ENCODE peak calls at places on chromosomes 11 and 22, in eight cellular contexts. Z, Y, P, M, B, V, A and J are unnamed samples.

GRCh38 chr11:78809931-78810481 is 235.3 kb upstream of the NARS2 start:
- DNase-seq in B (no peak), M (no peak), P (no peak), A (no peak), Z (no peak), Y (peak; percentile 52), V (no peak), J (no peak)

GRCh38 chr11:131912127-131912526 is 541.7 kb downstream of the NTM start:
- DNase-seq in M (no peak), A (no peak), Y (no peak), V (no peak), P (no peak), B (no peak), Z (no peak), J (no peak)

GRCh38 chr11:31958086-31958735 is 132.7 kb upstream of the RCN1 start:
- DNase-seq in A (no peak), B (peak; percentile 72), Z (peak; percentile 60), P (peak; percentile 15), M (peak; percentile 56), Y (no peak), V (no peak), J (peak; percentile 17)

GRCh38 chr22:19817561-19818263 is 37.0 kb downstream of the GNB1L start:
- DNase-seq in B (peak; percentile 39), Z (no peak), P (no peak), Y (no peak), A (no peak), M (no peak), V (peak; percentile 28), J (no peak)

GRCh38 chr11:71566081-71566620 is 788 bp downstream of the KRTAP5-10 start:
- DNase-seq in Z (no peak), P (no peak), B (no peak), A (no peak), V (no peak), M (no peak), Y (no peak), J (no peak)

GRCh38 chr11:69425895-69426544 is 55.4 kb upstream of the LINC01488 start:
- DNase-seq in B (no peak), Y (no peak), P (no peak), M (no peak), A (no peak), Z (no peak), V (no peak), J (no peak)

GRCh38 chr11:128174465-128175101 is 412.8 kb downstream of the ETS1 start:
- DNase-seq in Z (peak; percentile 54), M (peak; percentile 92), A (no peak), V (no peak), P (no peak), Y (no peak), B (no peak), J (peak; percentile 64)

GRCh38 chr11:93630037-93630436 is 31.4 kb upstream of the CEP295 start:
- DNase-seq in V (no peak), Y (no peak), A (no peak), P (no peak), Z (no peak), B (no peak), M (no peak), J (no peak)

GRCh38 chr11:121762820-121763219 is 310.1 kb upstream of the SORL1-AS1 start:
- DNase-seq in Y (no peak), Z (peak; percentile 21), A (no peak), M (peak; percentile 43), V (no peak), B (peak; percentile 50), P (no peak), J (no peak)

GRCh38 chr22:22037229-22037628 is 54.6 kb upstream of the TOP3B start:
- DNase-seq in B (no peak), A (no peak), M (no peak), Z (no peak), P (no peak), Y (no peak), V (no peak), J (no peak)

GRCh38 chr22:35868938-35869337 is 151.3 kb downstream of the APOL5 start:
- DNase-seq in P (no peak), B (no peak), V (no peak), A (no peak), Z (no peak), Y (no peak), M (peak; percentile 38), J (no peak)

GRCh38 chr11:129320485-129320884 is 55.2 kb upstream of the BARX2 start:
- DNase-seq in B (no peak), A (no peak), M (no peak), Y (no peak), V (no peak), P (no peak), Z (no peak), J (no peak)

GRCh38 chr11:2507945-2508749 is 63.3 kb downstream of the KCNQ1 start:
- DNase-seq in V (no peak), Z (no peak), B (no peak), P (no peak), M (no peak), Y (no peak), A (peak; percentile 46), J (no peak)

GRCh38 chr11:112100457-112100856 is 13.8 kb downstream of the SDHD start:
- DNase-seq in P (no peak), B (no peak), Z (no peak), A (no peak), V (no peak), M (peak; percentile 29), Y (no peak), J (no peak)

GRCh38 chr11:44572884-44573283 is 7.4 kb downstream of the CD82 start:
- DNase-seq in Y (no peak), P (no peak), Z (no peak), V (no peak), A (no peak), B (peak; percentile 35), M (no peak), J (no peak)

GRCh38 chr11:1749787-1750351 is 526 bp downstream of the IFITM10 start:
- DNase-seq in Y (peak; percentile 41), P (no peak), A (no peak), V (no peak), M (peak; percentile 75), Z (no peak), B (no peak), J (peak; percentile 96)

GRCh38 chr11:2862395-2862949 is 23.1 kb downstream of the CDKN1C start:
- DNase-seq in P (no peak), M (no peak), V (no peak), Z (no peak), B (no peak), A (no peak), Y (no peak), J (no peak)

GRCh38 chr22:31056986-31057599 is 24.0 kb upstream of the SMTN start:
- DNase-seq in V (no peak), M (no peak), B (no peak), P (no peak), Z (no peak), A (no peak), Y (no peak), J (no peak)

GRCh38 chr22:41285441-41285819 is 557 bp downstream of the RANGAP1 start:
- DNase-seq in Y (peak; percentile 50), Z (peak; percentile 51), A (peak; percentile 73), B (peak; percentile 77), M (peak; percentile 96), P (peak; percentile 48), V (no peak), J (peak; percentile 72)

GRCh38 chr11:112172362-112172994 is 2.8 kb upstream of the BCO2 start:
- DNase-seq in A (no peak), M (peak; percentile 48), V (no peak), P (no peak), Y (no peak), Z (no peak), B (no peak), J (no peak)

GRCh38 chr22:44304354-44304753 is 8.4 kb downstream of the SHISAL1 start:
- DNase-seq in V (no peak), M (peak; percentile 41), P (no peak), Z (peak; percentile 96), B (no peak), Y (no peak), A (no peak), J (peak; percentile 52)

GRCh38 chr11:22192289-22192641 is 620 bp upstream of the ANO5 start:
- DNase-seq in Y (no peak), A (no peak), P (no peak), M (no peak), B (no peak), Z (peak; percentile 55), V (no peak), J (no peak)

GRCh38 chr11:10374386-10374785 is 69.5 kb downstream of the ADM start:
- DNase-seq in Y (no peak), V (no peak), Z (no peak), M (no peak), P (no peak), A (no peak), B (no peak), J (no peak)

GRCh38 chr11:78270993-78271392 is 82.3 kb downstream of the USP35 start:
- DNase-seq in P (no peak), Z (no peak), V (no peak), Y (no peak), B (no peak), M (no peak), A (no peak), J (no peak)

GRCh38 chr11:33722579-33723234 is 13.5 kb downstream of the CD59 start:
- DNase-seq in Y (no peak), B (no peak), M (peak; percentile 92), A (no peak), Z (no peak), V (no peak), P (no peak), J (peak; percentile 92)

GRCh38 chr11:36436084-36436483 is 74.0 kb downstream of the TRAF6 start:
- DNase-seq in B (no peak), A (no peak), M (no peak), V (no peak), Z (no peak), Y (no peak), P (no peak), J (no peak)

GRCh38 chr22:19680911-19681862 is 33.1 kb upstream of the SEPTIN5 start:
- DNase-seq in Z (no peak), Y (no peak), M (no peak), B (no peak), A (no peak), V (no peak), P (no peak), J (no peak)

GRCh38 chr11:72848846-72849466 is 34.7 kb downstream of the ATG16L2 start:
- DNase-seq in B (no peak), M (no peak), V (no peak), Y (no peak), Z (peak; percentile 38), P (peak; percentile 27), A (no peak), J (peak; percentile 46)

GRCh38 chr11:116053538-116053919 is 549.3 kb upstream of the CADM1 start:
- DNase-seq in Y (no peak), B (no peak), Z (no peak), M (no peak), V (no peak), P (no peak), A (no peak), J (no peak)

GRCh38 chr11:86473991-86474833 is 99.5 kb downstream of the CCDC81 start:
- DNase-seq in A (no peak), V (no peak), B (no peak), Z (no peak), Y (no peak), P (no peak), M (peak; percentile 70), J (peak; percentile 54)

GRCh38 chr11:61023086-61024035 is 51.9 kb downstream of the CD6 start:
- DNase-seq in P (no peak), Z (no peak), A (peak; percentile 45), V (no peak), M (no peak), B (no peak), Y (no peak), J (no peak)

GRCh38 chr22:21709688-21710087 is 25.9 kb downstream of the YPEL1 start:
- DNase-seq in P (no peak), A (no peak), Y (no peak), M (no peak), Z (no peak), V (no peak), B (no peak), J (no peak)

GRCh38 chr11:67054851-67055523 is 1.7 kb upstream of the RHOD start:
- DNase-seq in B (no peak), P (no peak), M (peak; percentile 48), Y (peak; percentile 48), A (no peak), V (peak; percentile 67), Z (peak; percentile 91), J (peak; percentile 86)

GRCh38 chr11:31619980-31620379 is 110.4 kb downstream of the ELP4 start:
- DNase-seq in B (no peak), A (no peak), P (no peak), Y (no peak), M (no peak), V (no peak), Z (no peak), J (no peak)